ENCODE peak calls at places on chromosome 10, in five cellular contexts. One of them, this sample, is unnamed.

GRCh38 chr10:14821635-14822375 is 16.0 kb downstream of the CDNF start:
- DNase-seq in dorsolateral prefrontal cortex: no peak
- DNase-seq in body of pancreas: no peak
- DNase-seq in suprapubic skin: no peak
- DNase-seq in cardiac muscle cell: no peak
- DNase-seq in this sample: no peak

GRCh38 chr10:3293536-3294431 is 121.2 kb upstream of the PITRM1 start:
- DNase-seq in dorsolateral prefrontal cortex: no peak
- DNase-seq in body of pancreas: no peak
- DNase-seq in suprapubic skin: no peak
- DNase-seq in cardiac muscle cell: no peak
- DNase-seq in this sample: no peak

GRCh38 chr10:86100581-86101061 is 266.0 kb downstream of the GRID1 start:
- DNase-seq in dorsolateral prefrontal cortex: no peak
- DNase-seq in body of pancreas: no peak
- DNase-seq in suprapubic skin: no peak
- DNase-seq in cardiac muscle cell: peak
- DNase-seq in this sample: no peak

GRCh38 chr10:88080213-88080612 is 216.8 kb downstream of the PTEN start:
- DNase-seq in dorsolateral prefrontal cortex: no peak
- DNase-seq in body of pancreas: peak
- DNase-seq in suprapubic skin: no peak
- DNase-seq in cardiac muscle cell: no peak
- DNase-seq in this sample: no peak

GRCh38 chr10:4663162-4663992 is 162.6 kb upstream of the AKR1E2 start:
- DNase-seq in dorsolateral prefrontal cortex: peak
- DNase-seq in body of pancreas: peak
- DNase-seq in suprapubic skin: peak
- DNase-seq in cardiac muscle cell: peak
- DNase-seq in this sample: no peak

GRCh38 chr10:9786576-9786975 is 1231.1 kb upstream of the CELF2 start:
- DNase-seq in dorsolateral prefrontal cortex: no peak
- DNase-seq in body of pancreas: no peak
- DNase-seq in suprapubic skin: no peak
- DNase-seq in cardiac muscle cell: peak
- DNase-seq in this sample: no peak

GRCh38 chr10:74813371-74813770 is 13.0 kb upstream of the KAT6B start:
- DNase-seq in dorsolateral prefrontal cortex: no peak
- DNase-seq in body of pancreas: no peak
- DNase-seq in suprapubic skin: no peak
- DNase-seq in cardiac muscle cell: no peak
- DNase-seq in this sample: no peak

GRCh38 chr10:105468769-105469168 is 827.7 kb downstream of the SORCS3 start:
- DNase-seq in dorsolateral prefrontal cortex: no peak
- DNase-seq in body of pancreas: no peak
- DNase-seq in suprapubic skin: no peak
- DNase-seq in cardiac muscle cell: no peak
- DNase-seq in this sample: no peak

GRCh38 chr10:114301177-114301576 is 62.1 kb downstream of the VWA2 start:
- DNase-seq in dorsolateral prefrontal cortex: no peak
- DNase-seq in body of pancreas: no peak
- DNase-seq in suprapubic skin: peak
- DNase-seq in cardiac muscle cell: no peak
- DNase-seq in this sample: no peak

GRCh38 chr10:131773321-131773988 is 127.4 kb upstream of the PPP2R2D start:
- DNase-seq in dorsolateral prefrontal cortex: no peak
- DNase-seq in body of pancreas: no peak
- DNase-seq in suprapubic skin: no peak
- DNase-seq in cardiac muscle cell: no peak
- DNase-seq in this sample: no peak

GRCh38 chr10:131857156-131858117 is 43.4 kb upstream of the PPP2R2D start:
- DNase-seq in dorsolateral prefrontal cortex: no peak
- DNase-seq in body of pancreas: no peak
- DNase-seq in suprapubic skin: peak
- DNase-seq in cardiac muscle cell: no peak
- DNase-seq in this sample: no peak

GRCh38 chr10:36446873-36447272 is 678.5 kb upstream of the ANKRD30A start:
- DNase-seq in dorsolateral prefrontal cortex: no peak
- DNase-seq in body of pancreas: peak
- DNase-seq in suprapubic skin: no peak
- DNase-seq in cardiac muscle cell: peak
- DNase-seq in this sample: no peak

GRCh38 chr10:80411267-80411668 is 2.9 kb downstream of the PRXL2A start:
- DNase-seq in dorsolateral prefrontal cortex: no peak
- DNase-seq in body of pancreas: peak
- DNase-seq in suprapubic skin: no peak
- DNase-seq in cardiac muscle cell: no peak
- DNase-seq in this sample: no peak

GRCh38 chr10:99784025-99784730 is 1.7 kb downstream of the ABCC2 start:
- DNase-seq in dorsolateral prefrontal cortex: no peak
- DNase-seq in body of pancreas: peak
- DNase-seq in suprapubic skin: no peak
- DNase-seq in cardiac muscle cell: peak
- DNase-seq in this sample: no peak

GRCh38 chr10:78045856-78046255 is 12.2 kb downstream of the RPS24 start:
- DNase-seq in dorsolateral prefrontal cortex: no peak
- DNase-seq in body of pancreas: no peak
- DNase-seq in suprapubic skin: no peak
- DNase-seq in cardiac muscle cell: no peak
- DNase-seq in this sample: no peak

GRCh38 chr10:72088879-72089585 is 681 bp upstream of the SPOCK2 start:
- DNase-seq in dorsolateral prefrontal cortex: peak
- DNase-seq in body of pancreas: no peak
- DNase-seq in suprapubic skin: no peak
- DNase-seq in cardiac muscle cell: peak
- DNase-seq in this sample: no peak

GRCh38 chr10:49285232-49285631 is 13.7 kb upstream of the C10orf71 start:
- DNase-seq in dorsolateral prefrontal cortex: no peak
- DNase-seq in body of pancreas: no peak
- DNase-seq in suprapubic skin: no peak
- DNase-seq in cardiac muscle cell: no peak
- DNase-seq in this sample: no peak

GRCh38 chr10:101588879-101589278 is 758 bp downstream of the DPCD start:
- DNase-seq in dorsolateral prefrontal cortex: no peak
- DNase-seq in body of pancreas: no peak
- DNase-seq in suprapubic skin: no peak
- DNase-seq in cardiac muscle cell: peak
- DNase-seq in this sample: no peak

GRCh38 chr10:9302142-9302746 is 1247.8 kb downstream of the GATA3 start:
- DNase-seq in dorsolateral prefrontal cortex: no peak
- DNase-seq in body of pancreas: no peak
- DNase-seq in suprapubic skin: no peak
- DNase-seq in cardiac muscle cell: peak
- DNase-seq in this sample: no peak

GRCh38 chr10:94006591-94007550 is 13.1 kb downstream of the PLCE1 start:
- DNase-seq in dorsolateral prefrontal cortex: no peak
- DNase-seq in body of pancreas: peak
- DNase-seq in suprapubic skin: no peak
- DNase-seq in cardiac muscle cell: peak
- DNase-seq in this sample: no peak

GRCh38 chr10:64115913-64116643 is 594.9 kb downstream of the REEP3 start:
- DNase-seq in dorsolateral prefrontal cortex: no peak
- DNase-seq in body of pancreas: peak
- DNase-seq in suprapubic skin: no peak
- DNase-seq in cardiac muscle cell: peak
- DNase-seq in this sample: no peak

GRCh38 chr10:13311177-13311575 is 11.3 kb upstream of the PHYH start:
- DNase-seq in dorsolateral prefrontal cortex: no peak
- DNase-seq in body of pancreas: no peak
- DNase-seq in suprapubic skin: no peak
- DNase-seq in cardiac muscle cell: no peak
- DNase-seq in this sample: no peak

GRCh38 chr10:23100331-23101030 is 5.1 kb downstream of the MSRB2 start:
- DNase-seq in dorsolateral prefrontal cortex: no peak
- DNase-seq in body of pancreas: no peak
- DNase-seq in suprapubic skin: no peak
- DNase-seq in cardiac muscle cell: no peak
- DNase-seq in this sample: no peak

GRCh38 chr10:102475451-102476040 is 24.2 kb upstream of the C10orf95 start:
- DNase-seq in dorsolateral prefrontal cortex: no peak
- DNase-seq in body of pancreas: no peak
- DNase-seq in suprapubic skin: no peak
- DNase-seq in cardiac muscle cell: no peak
- DNase-seq in this sample: no peak

GRCh38 chr10:30282226-30282625 is 66.9 kb downstream of the MTPAP start:
- DNase-seq in dorsolateral prefrontal cortex: no peak
- DNase-seq in body of pancreas: no peak
- DNase-seq in suprapubic skin: no peak
- DNase-seq in cardiac muscle cell: peak
- DNase-seq in this sample: no peak

GRCh38 chr10:33416209-33416608 is 81.7 kb upstream of the NRP1 start:
- DNase-seq in dorsolateral prefrontal cortex: no peak
- DNase-seq in body of pancreas: no peak
- DNase-seq in suprapubic skin: no peak
- DNase-seq in cardiac muscle cell: no peak
- DNase-seq in this sample: no peak

GRCh38 chr10:116767235-116767634 is 24.9 kb upstream of the HSPA12A start:
- DNase-seq in dorsolateral prefrontal cortex: no peak
- DNase-seq in body of pancreas: no peak
- DNase-seq in suprapubic skin: peak
- DNase-seq in cardiac muscle cell: peak
- DNase-seq in this sample: no peak

GRCh38 chr10:52778511-52779392 is 6.2 kb upstream of the MBL2 start:
- DNase-seq in dorsolateral prefrontal cortex: no peak
- DNase-seq in body of pancreas: no peak
- DNase-seq in suprapubic skin: no peak
- DNase-seq in cardiac muscle cell: peak
- DNase-seq in this sample: no peak

GRCh38 chr10:63521389-63522128 is at the start of gene REEP3:
- DNase-seq in dorsolateral prefrontal cortex: peak
- DNase-seq in body of pancreas: peak
- DNase-seq in suprapubic skin: peak
- DNase-seq in cardiac muscle cell: peak
- DNase-seq in this sample: peak

GRCh38 chr10:77328272-77328816 is 309.3 kb downstream of the KCNMA1 start:
- DNase-seq in dorsolateral prefrontal cortex: no peak
- DNase-seq in body of pancreas: peak
- DNase-seq in suprapubic skin: no peak
- DNase-seq in cardiac muscle cell: peak
- DNase-seq in this sample: peak

GRCh38 chr10:117259279-117259678 is 18.4 kb downstream of the SLC18A2 start:
- DNase-seq in dorsolateral prefrontal cortex: no peak
- DNase-seq in body of pancreas: no peak
- DNase-seq in suprapubic skin: no peak
- DNase-seq in cardiac muscle cell: no peak
- DNase-seq in this sample: no peak

DNA sequence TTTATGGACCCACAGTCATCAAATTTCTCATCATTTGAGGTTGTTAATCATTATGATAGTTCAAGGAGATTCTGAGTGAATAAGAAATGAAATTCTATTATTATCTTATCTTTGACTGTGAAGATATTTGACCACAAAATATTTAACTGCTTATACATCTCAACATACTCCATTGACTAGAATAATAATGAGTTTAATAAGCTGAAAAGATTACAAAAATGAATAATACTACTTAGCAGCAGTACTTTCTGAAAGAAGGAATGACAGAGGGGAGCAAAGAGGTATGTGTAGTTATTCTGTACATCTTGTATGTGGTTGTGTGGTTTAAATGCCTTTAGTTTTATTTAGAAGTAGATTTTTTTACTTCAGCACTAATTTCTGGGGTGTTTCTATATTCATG is 214.2 kb downstream of the PRKG1 start:
- DNase-seq in dorsolateral prefrontal cortex: no peak
- DNase-seq in body of pancreas: no peak
- DNase-seq in suprapubic skin: no peak
- DNase-seq in cardiac muscle cell: no peak
- DNase-seq in this sample: no peak
- TF ChIP-seq CTCF in dorsolateral prefrontal cortex: no peak
- TF ChIP-seq CTCF in body of pancreas: no peak
- TF ChIP-seq CTCF in suprapubic skin: no peak
- TF ChIP-seq CTCF in cardiac muscle cell: no peak
- TF ChIP-seq CTCF in this sample: no peak

GRCh38 chr10:110872984-110873569 is 1.3 kb downstream of the PDCD4 start:
- DNase-seq in dorsolateral prefrontal cortex: no peak
- DNase-seq in body of pancreas: no peak
- DNase-seq in suprapubic skin: no peak
- DNase-seq in cardiac muscle cell: peak
- DNase-seq in this sample: no peak

GRCh38 chr10:110870823-110871235 is 899 bp upstream of the PDCD4 start:
- DNase-seq in dorsolateral prefrontal cortex: no peak
- DNase-seq in body of pancreas: peak
- DNase-seq in suprapubic skin: no peak
- DNase-seq in cardiac muscle cell: peak
- DNase-seq in this sample: no peak

GRCh38 chr10:110871236-110872084 is at the start of gene PDCD4:
- DNase-seq in dorsolateral prefrontal cortex: peak
- DNase-seq in body of pancreas: peak
- DNase-seq in suprapubic skin: peak
- DNase-seq in cardiac muscle cell: peak
- DNase-seq in this sample: peak

GRCh38 chr10:110873951-110874350 is 2.2 kb downstream of the PDCD4 start:
- DNase-seq in dorsolateral prefrontal cortex: no peak
- DNase-seq in body of pancreas: no peak
- DNase-seq in suprapubic skin: no peak
- DNase-seq in cardiac muscle cell: no peak
- DNase-seq in this sample: no peak

GRCh38 chr10:110872145-110872983 is 636 bp downstream of the PDCD4 start:
- DNase-seq in dorsolateral prefrontal cortex: peak
- DNase-seq in body of pancreas: peak
- DNase-seq in suprapubic skin: peak
- DNase-seq in cardiac muscle cell: peak
- DNase-seq in this sample: peak
- TF ChIP-seq CTCF in dorsolateral prefrontal cortex: no peak
- TF ChIP-seq CTCF in body of pancreas: no peak
- TF ChIP-seq CTCF in suprapubic skin: no peak
- TF ChIP-seq CTCF in cardiac muscle cell: no peak
- TF ChIP-seq CTCF in this sample: peak

GRCh38 chr10:121611431-121612159 is 13.4 kb upstream of the FGFR2 start:
- DNase-seq in dorsolateral prefrontal cortex: no peak
- DNase-seq in body of pancreas: no peak
- DNase-seq in suprapubic skin: peak
- DNase-seq in cardiac muscle cell: no peak
- DNase-seq in this sample: no peak
- TF ChIP-seq CTCF in dorsolateral prefrontal cortex: no peak
- TF ChIP-seq CTCF in body of pancreas: no peak
- TF ChIP-seq CTCF in suprapubic skin: no peak
- TF ChIP-seq CTCF in cardiac muscle cell: no peak
- TF ChIP-seq CTCF in this sample: no peak

GRCh38 chr10:133087045-133087678 is 562 bp upstream of the ADGRA1 start:
- DNase-seq in dorsolateral prefrontal cortex: no peak
- DNase-seq in body of pancreas: no peak
- DNase-seq in suprapubic skin: no peak
- DNase-seq in cardiac muscle cell: no peak
- DNase-seq in this sample: no peak

GRCh38 chr10:133087679-133088523 is at the start of gene ADGRA1:
- DNase-seq in dorsolateral prefrontal cortex: peak
- DNase-seq in body of pancreas: peak
- DNase-seq in suprapubic skin: no peak
- DNase-seq in cardiac muscle cell: no peak
- DNase-seq in this sample: peak

GRCh38 chr10:133090101-133090500 is 2.4 kb downstream of the ADGRA1 start:
- DNase-seq in dorsolateral prefrontal cortex: no peak
- DNase-seq in body of pancreas: no peak
- DNase-seq in suprapubic skin: no peak
- DNase-seq in cardiac muscle cell: no peak
- DNase-seq in this sample: no peak

GRCh38 chr10:133089461-133089800 is 1.7 kb downstream of the ADGRA1 start:
- DNase-seq in dorsolateral prefrontal cortex: peak
- DNase-seq in body of pancreas: no peak
- DNase-seq in suprapubic skin: no peak
- DNase-seq in cardiac muscle cell: no peak
- DNase-seq in this sample: no peak

GRCh38 chr10:133088524-133089460 is 1.1 kb downstream of the ADGRA1 start:
- DNase-seq in dorsolateral prefrontal cortex: no peak
- DNase-seq in body of pancreas: no peak
- DNase-seq in suprapubic skin: no peak
- DNase-seq in cardiac muscle cell: no peak
- DNase-seq in this sample: no peak
- TF ChIP-seq CTCF in dorsolateral prefrontal cortex: no peak
- TF ChIP-seq CTCF in body of pancreas: no peak
- TF ChIP-seq CTCF in suprapubic skin: no peak
- TF ChIP-seq CTCF in cardiac muscle cell: no peak
- TF ChIP-seq CTCF in this sample: no peak

This sample was measured in progenitor cell of endocrine pancreas.